ENCODE peak calls at places on chromosome 2, in eight cellular contexts. W is breast epithelium, L is sigmoid colon, K is heart left ventricle, X is MCF 10A, B is epithelial cell of esophagus, Q is pancreas, T is cardiac fibroblast. J is an unnamed sample.

GRCh38 chr2:139968588-139968987 is 1188.4 kb upstream of the NXPH2 start:
- DNase-seq in W (no peak), L (no peak), K (no peak), X (no peak), B (no peak), Q (no peak), T (no peak), J (no peak)

GRCh38 chr2:217684431-217685254 is 318.2 kb downstream of the TNS1 start:
- DNase-seq in W (no peak), L (no peak), K (no peak), X (no peak), B (no peak), Q (no peak), T (no peak), J (no peak)

GRCh38 chr2:108936076-108936867 is 52.7 kb downstream of the EDAR start:
- DNase-seq in W (no peak), L (no peak), K (no peak), X (no peak), B (no peak), Q (no peak), T (no peak), J (peak)

GRCh38 chr2:8159211-8159965 is 522.5 kb upstream of the ID2 start:
- DNase-seq in W (no peak), L (no peak), K (no peak), X (no peak), B (no peak), Q (no peak), T (no peak), J (no peak)

GRCh38 chr2:13884271-13884976 is 748.1 kb upstream of the LRATD1 start:
- DNase-seq in W (no peak), L (no peak), K (no peak), X (no peak), B (peak), Q (no peak), T (peak), J (no peak)

GRCh38 chr2:112118148-112118547 is 20.0 kb upstream of the FBLN7 start:
- DNase-seq in W (no peak), L (no peak), K (no peak), X (no peak), B (no peak), Q (no peak), T (no peak), J (no peak)

GRCh38 chr2:159516241-159516758 is 100.0 kb downstream of the BAZ2B start:
- DNase-seq in W (no peak), L (no peak), K (no peak), X (peak), B (peak), Q (no peak), T (peak), J (no peak)

GRCh38 chr2:80499095-80499494 is 194.5 kb upstream of the LRRTM1 start:
- DNase-seq in W (no peak), L (no peak), K (peak), X (peak), B (peak), Q (no peak), T (peak), J (peak)

GRCh38 chr2:69335291-69335690 is 51.7 kb downstream of the GFPT1 start:
- DNase-seq in W (no peak), L (no peak), K (no peak), X (no peak), B (no peak), Q (no peak), T (no peak), J (no peak)

GRCh38 chr2:14628906-14629305 is 3.6 kb upstream of the LRATD1 start:
- DNase-seq in W (no peak), L (no peak), K (no peak), X (peak), B (peak), Q (no peak), T (no peak), J (no peak)

GRCh38 chr2:134508396-134508795 is 210.4 kb downstream of the TMEM163 start:
- DNase-seq in W (no peak), L (no peak), K (no peak), X (no peak), B (no peak), Q (no peak), T (no peak), J (no peak)

GRCh38 chr2:120904825-120905224 is 169.2 kb downstream of the GLI2 start:
- DNase-seq in W (no peak), L (no peak), K (no peak), X (no peak), B (no peak), Q (no peak), T (no peak), J (peak)

GRCh38 chr2:80304522-80304878 is at the start of gene LRRTM1:
- DNase-seq in W (no peak), L (no peak), K (peak), X (no peak), B (peak), Q (peak), T (no peak), J (peak)

GRCh38 chr2:144449028-144449406 is 70.9 kb downstream of the ZEB2 start:
- DNase-seq in W (no peak), L (no peak), K (no peak), X (no peak), B (no peak), Q (no peak), T (peak), J (peak)

GRCh38 chr2:162067596-162067995 is 6.4 kb downstream of the DPP4 start:
- DNase-seq in W (no peak), L (no peak), K (no peak), X (no peak), B (no peak), Q (no peak), T (no peak), J (no peak)

GRCh38 chr2:164981217-164981990 is 26.1 kb upstream of the SLC38A11 start:
- DNase-seq in W (no peak), L (no peak), K (no peak), X (peak), B (peak), Q (no peak), T (peak), J (no peak)

GRCh38 chr2:111054791-111055627 is 65.7 kb upstream of the BCL2L11 start:
- DNase-seq in W (no peak), L (no peak), K (no peak), X (no peak), B (no peak), Q (no peak), T (no peak), J (no peak)

GRCh38 chr2:24792542-24792873 is 683 bp downstream of the PTRHD1 start:
- DNase-seq in W (no peak), L (no peak), K (no peak), X (no peak), B (no peak), Q (no peak), T (no peak), J (no peak)

GRCh38 chr2:43818761-43819160 is 19.9 kb downstream of the ABCG5 start:
- DNase-seq in W (no peak), L (no peak), K (no peak), X (peak), B (peak), Q (no peak), T (peak), J (no peak)

GRCh38 chr2:177799531-177799930 is 273.0 kb downstream of the PDE11A start:
- DNase-seq in W (no peak), L (no peak), K (no peak), X (peak), B (peak), Q (no peak), T (peak), J (peak)

GRCh38 chr2:6082619-6083018 is 390.4 kb downstream of the SOX11 start:
- DNase-seq in W (no peak), L (no peak), K (no peak), X (no peak), B (no peak), Q (no peak), T (no peak), J (no peak)

GRCh38 chr2:8676191-8676914 is 5.5 kb upstream of the ID2 start:
- DNase-seq in W (peak), L (peak), K (peak), X (no peak), B (peak), Q (peak), T (peak), J (peak)

GRCh38 chr2:209236369-209236768 is 187.5 kb upstream of the MAP2 start:
- DNase-seq in W (no peak), L (no peak), K (no peak), X (peak), B (peak), Q (no peak), T (no peak), J (peak)

GRCh38 chr2:47272031-47272864 is 117.1 kb upstream of the STPG4 start:
- DNase-seq in W (peak), L (peak), K (peak), X (peak), B (peak), Q (peak), T (peak), J (peak)

GRCh38 chr2:121709776-121710469 is 26.8 kb downstream of the NIFK start:
- DNase-seq in W (no peak), L (no peak), K (no peak), X (no peak), B (peak), Q (no peak), T (no peak), J (no peak)

GRCh38 chr2:127884436-127884835 is 1.3 kb downstream of the AMMECR1L start:
- DNase-seq in W (no peak), L (no peak), K (no peak), X (peak), B (peak), Q (no peak), T (peak), J (no peak)

GRCh38 chr2:206062724-206063123 is 23.2 kb downstream of the INO80D start:
- DNase-seq in W (no peak), L (no peak), K (no peak), X (no peak), B (no peak), Q (no peak), T (no peak), J (no peak)

GRCh38 chr2:12008425-12009061 is 262.1 kb downstream of the LPIN1 start:
- DNase-seq in W (no peak), L (no peak), K (no peak), X (no peak), B (peak), Q (no peak), T (peak), J (no peak)

GRCh38 chr2:100278501-100278900 is 43.8 kb downstream of the LONRF2 start:
- DNase-seq in W (no peak), L (no peak), K (no peak), X (no peak), B (no peak), Q (no peak), T (no peak), J (no peak)

GRCh38 chr2:27509326-27509725 is 12.7 kb downstream of the GCKR start:
- DNase-seq in W (no peak), L (no peak), K (no peak), X (peak), B (no peak), Q (no peak), T (peak), J (no peak)

GRCh38 chr2:16628316-16628715 is 37.3 kb downstream of the CYRIA start:
- DNase-seq in W (no peak), L (no peak), K (no peak), X (no peak), B (no peak), Q (no peak), T (no peak), J (no peak)

GRCh38 chr2:16632615-16633014 is 33.0 kb downstream of the CYRIA start:
- DNase-seq in W (no peak), L (no peak), K (no peak), X (no peak), B (no peak), Q (no peak), T (no peak), J (no peak)

GRCh38 chr2:16629044-16629443 is 36.6 kb downstream of the CYRIA start:
- DNase-seq in W (no peak), L (no peak), K (no peak), X (no peak), B (no peak), Q (no peak), T (no peak), J (no peak)

GRCh38 chr2:16629770-16630169 is 35.9 kb downstream of the CYRIA start:
- DNase-seq in W (no peak), L (no peak), K (no peak), X (no peak), B (no peak), Q (no peak), T (no peak), J (no peak)

GRCh38 chr2:16630463-16630862 is 35.2 kb downstream of the CYRIA start:
- DNase-seq in W (no peak), L (no peak), K (no peak), X (no peak), B (no peak), Q (no peak), T (no peak), J (no peak)
- TF ChIP-seq CTCF in W (no peak), L (no peak), K (no peak), X (no peak), B (no peak), Q (no peak), T (no peak), J (no peak)

DNA sequence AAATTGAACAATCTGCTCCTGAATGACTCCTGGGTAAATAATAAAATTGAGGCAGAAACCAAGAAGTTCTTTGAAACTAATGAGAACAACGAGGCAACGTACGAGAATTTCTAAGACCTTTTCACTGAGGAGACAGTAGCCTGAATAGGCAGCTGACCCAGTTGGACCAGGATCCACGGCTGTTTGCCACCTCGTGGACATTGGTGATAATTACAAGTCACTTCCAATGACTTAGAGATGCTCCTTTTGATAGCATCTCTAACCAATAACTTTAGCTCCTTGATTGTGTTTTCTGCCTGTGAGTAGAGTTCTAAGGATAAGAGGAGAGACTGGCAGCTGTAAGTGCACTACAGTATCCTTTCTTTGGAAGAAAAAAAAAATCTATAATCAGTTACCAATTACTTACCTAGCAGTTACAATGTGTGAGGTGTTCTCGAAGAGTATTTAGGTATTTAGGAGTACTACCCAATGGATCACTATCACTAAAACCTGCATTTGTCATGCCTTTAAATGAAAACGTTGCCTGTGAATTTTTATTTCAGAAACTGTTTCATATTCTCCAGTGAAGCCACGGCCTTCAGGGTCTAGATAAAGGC is 31.3 kb upstream of the CNTNAP5 start:
- DNase-seq in W (no peak), L (peak), K (no peak), X (peak), B (peak), Q (peak), T (peak), J (peak)
- TF ChIP-seq CTCF in W (peak), L (no peak), K (no peak), X (peak), B (peak), Q (peak), T (peak), J (peak)

GRCh38 chr2:104562537-104562936 is 291.4 kb upstream of the POU3F3 start:
- DNase-seq in W (no peak), L (no peak), K (no peak), X (no peak), B (no peak), Q (no peak), T (no peak), J (no peak)

GRCh38 chr2:104568247-104568646 is 285.7 kb upstream of the POU3F3 start:
- DNase-seq in W (no peak), L (no peak), K (no peak), X (no peak), B (no peak), Q (no peak), T (no peak), J (no peak)

DNA sequence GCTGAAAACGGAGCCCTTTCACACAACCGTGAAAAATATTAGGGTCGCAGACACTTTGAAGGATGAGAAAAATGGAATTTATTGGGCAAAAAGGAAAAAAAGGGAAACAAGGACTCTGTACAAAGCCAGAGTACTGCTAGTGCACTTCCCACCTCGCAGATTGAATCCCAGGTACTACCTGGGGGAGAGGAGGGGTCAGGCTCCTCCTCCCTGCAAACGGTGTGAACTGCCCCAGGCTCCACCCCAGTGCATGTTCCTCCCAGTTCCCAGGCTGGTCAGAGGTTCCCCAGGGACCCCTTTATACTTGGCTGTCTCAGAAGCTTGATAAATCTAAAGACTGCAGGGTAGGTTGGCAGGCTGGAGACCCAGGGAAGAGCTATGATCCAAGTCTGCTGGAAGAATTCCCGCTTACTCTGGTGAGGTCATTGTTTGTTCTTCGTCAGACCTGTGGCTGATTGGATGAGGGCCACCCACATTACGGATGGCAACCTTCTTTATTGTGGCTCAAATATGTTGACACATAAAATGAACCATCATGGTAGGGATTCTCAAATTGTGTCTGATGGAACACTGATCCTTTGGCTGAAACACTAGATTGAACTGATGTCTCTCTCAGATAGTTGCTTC is 290.4 kb upstream of the POU3F3 start:
- DNase-seq in W (no peak), L (no peak), K (no peak), X (peak), B (no peak), Q (no peak), T (no peak), J (peak)
- TF ChIP-seq CTCF in W (no peak), L (no peak), K (no peak), X (no peak), B (no peak), Q (no peak), T (no peak), J (no peak)

DNA sequence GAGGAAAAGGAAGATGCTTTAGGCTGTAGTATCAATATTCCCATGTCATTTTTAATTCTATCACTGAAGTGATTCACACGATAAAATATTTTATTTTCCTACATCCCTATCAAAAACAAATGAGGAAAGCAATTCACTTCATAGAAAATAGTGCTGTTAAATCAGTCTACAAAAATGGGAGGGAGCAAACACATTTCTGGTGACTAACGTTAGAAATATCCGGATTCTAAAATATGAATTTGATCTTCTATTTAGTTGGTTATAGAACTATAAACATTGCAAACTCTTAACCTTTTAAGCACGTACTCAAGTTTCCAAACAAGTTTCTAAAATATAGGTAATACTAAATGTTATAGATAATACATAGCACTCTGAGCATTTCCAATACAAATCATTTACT is 20.8 kb downstream of the ATF2 start:
- DNase-seq in W (no peak), L (no peak), K (no peak), X (no peak), B (no peak), Q (no peak), T (peak), J (no peak)
- TF ChIP-seq CTCF in W (no peak), L (no peak), K (no peak), X (no peak), B (no peak), Q (no peak), T (no peak), J (no peak)

J was measured in nephron progenitor cell.